ENCODE peak calls at places on chromosomes 11 and 22, in seven cellular contexts. G, D, W, E, Y, L and P are unnamed samples.

GRCh38 chr11:60951909-60952741 is at the start of gene SLC15A3:
- DNase-seq in G (peak), D (peak), W (peak), E (no peak), Y (no peak), L (no peak), P (peak)

GRCh38 chr11:19243143-19243542 is 2.4 kb upstream of the E2F8 start:
- DNase-seq in G (no peak), D (no peak), W (no peak), E (no peak), Y (no peak), L (no peak), P (no peak)

GRCh38 chr11:76206327-76207081 is at the start of gene WNT11:
- DNase-seq in G (no peak), D (peak), W (no peak), E (peak), Y (no peak), L (peak), P (peak)

GRCh38 chr22:32226236-32227119 is 21.6 kb upstream of the RFPL2 start:
- DNase-seq in G (no peak), D (no peak), W (no peak), E (no peak), Y (no peak), L (no peak), P (no peak)

GRCh38 chr22:24208012-24208749 is 26.9 kb downstream of the SUSD2 start:
- DNase-seq in G (peak), D (no peak), W (peak), E (peak), Y (peak), L (peak), P (peak)

GRCh38 chr11:20599424-20600346 is at the start of gene SLC6A5:
- DNase-seq in G (no peak), D (no peak), W (peak), E (peak), Y (no peak), L (peak), P (no peak)

GRCh38 chr22:49203091-49203862 is 624.4 kb downstream of the BRD1 start:
- DNase-seq in G (peak), D (no peak), W (no peak), E (no peak), Y (no peak), L (no peak), P (peak)

GRCh38 chr11:15695096-15695721 is 580.5 kb downstream of the INSC start:
- DNase-seq in G (no peak), D (no peak), W (no peak), E (no peak), Y (no peak), L (no peak), P (no peak)

GRCh38 chr11:8294251-8294935 is 30.7 kb upstream of the LMO1 start:
- DNase-seq in G (no peak), D (no peak), W (no peak), E (no peak), Y (no peak), L (no peak), P (no peak)

GRCh38 chr11:78929092-78929905 is 354.6 kb upstream of the NARS2 start:
- DNase-seq in G (no peak), D (no peak), W (no peak), E (no peak), Y (no peak), L (no peak), P (no peak)

GRCh38 chr22:46635756-46636155 is 15.6 kb downstream of the GRAMD4 start:
- DNase-seq in G (no peak), D (no peak), W (no peak), E (no peak), Y (no peak), L (no peak), P (no peak)

GRCh38 chr22:35752833-35753189 is 35.1 kb downstream of the APOL5 start:
- DNase-seq in G (no peak), D (no peak), W (no peak), E (no peak), Y (no peak), L (no peak), P (no peak)

GRCh38 chr22:38519453-38520250 is 13.5 kb upstream of the DDX17 start:
- DNase-seq in G (no peak), D (no peak), W (no peak), E (no peak), Y (no peak), L (no peak), P (no peak)

GRCh38 chr11:29452131-29452530 is 564.7 kb downstream of the KCNA4 start:
- DNase-seq in G (no peak), D (no peak), W (peak), E (no peak), Y (no peak), L (no peak), P (no peak)

GRCh38 chr11:103920449-103920848 is 116.0 kb upstream of the DDI1 start:
- DNase-seq in G (no peak), D (no peak), W (peak), E (no peak), Y (no peak), L (no peak), P (no peak)

GRCh38 chr11:44303401-44303938 is 6.5 kb downstream of the ALX4 start:
- DNase-seq in G (peak), D (no peak), W (no peak), E (no peak), Y (no peak), L (no peak), P (no peak)

GRCh38 chr11:118806400-118806799 is 15.4 kb upstream of the DDX6 start:
- DNase-seq in G (no peak), D (no peak), W (no peak), E (no peak), Y (no peak), L (no peak), P (no peak)

GRCh38 chr11:67665537-67666302 is 8.7 kb downstream of the ALDH3B2 start:
- DNase-seq in G (no peak), D (peak), W (no peak), E (peak), Y (no peak), L (peak), P (peak)
- TF ChIP-seq CTCF in G (no peak), D (peak), W (no peak), E (peak), Y (peak), L (peak), P (peak)

DNA sequence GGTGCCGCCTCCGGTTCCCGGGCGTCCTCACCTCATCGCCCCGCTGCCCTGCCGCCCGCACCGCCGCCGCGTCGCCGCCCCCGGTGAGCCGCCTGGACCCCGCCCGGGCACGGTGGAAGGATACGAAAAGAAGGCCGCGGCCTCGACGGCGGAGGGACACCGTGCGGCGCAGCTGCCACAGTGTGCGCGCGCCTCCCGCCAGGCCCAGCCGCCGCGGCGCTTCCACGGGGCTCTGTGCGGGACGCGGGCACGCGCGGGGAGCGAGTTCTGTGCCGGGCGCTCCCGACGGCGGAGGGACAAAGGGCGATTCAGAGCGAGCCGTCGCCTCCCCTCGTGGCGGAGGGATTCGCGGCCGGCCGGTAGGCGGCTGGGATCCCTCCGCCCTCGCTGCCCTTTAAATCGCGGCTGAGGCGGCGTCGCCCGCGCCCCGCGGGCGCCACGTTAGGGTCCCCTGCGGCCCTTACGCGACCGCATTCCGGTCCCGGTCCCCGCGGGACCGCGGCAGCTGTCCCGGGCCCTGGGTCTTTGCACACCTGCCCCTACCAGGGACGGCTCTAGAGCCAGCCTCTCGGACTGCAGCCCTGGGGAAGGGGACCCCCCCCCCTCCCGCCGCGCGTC is 568 bp upstream of the KMT5B start:
- DNase-seq in G (peak), D (peak), W (peak), E (peak), Y (peak), L (peak), P (peak)
- H3K27ac ChIP-seq in G (peak), D (peak), W (peak), E (peak), Y (peak), L (peak), P (peak)

GRCh38 chr22:50567721-50568252 is 5.1 kb upstream of the SYCE3 start:
- DNase-seq in G (peak), D (peak), W (no peak), E (no peak), Y (no peak), L (no peak), P (no peak)
- TF ChIP-seq POLR2A in G (no peak), D (no peak), W (no peak), E (no peak), Y (no peak), L (no peak), P (no peak)

DNA sequence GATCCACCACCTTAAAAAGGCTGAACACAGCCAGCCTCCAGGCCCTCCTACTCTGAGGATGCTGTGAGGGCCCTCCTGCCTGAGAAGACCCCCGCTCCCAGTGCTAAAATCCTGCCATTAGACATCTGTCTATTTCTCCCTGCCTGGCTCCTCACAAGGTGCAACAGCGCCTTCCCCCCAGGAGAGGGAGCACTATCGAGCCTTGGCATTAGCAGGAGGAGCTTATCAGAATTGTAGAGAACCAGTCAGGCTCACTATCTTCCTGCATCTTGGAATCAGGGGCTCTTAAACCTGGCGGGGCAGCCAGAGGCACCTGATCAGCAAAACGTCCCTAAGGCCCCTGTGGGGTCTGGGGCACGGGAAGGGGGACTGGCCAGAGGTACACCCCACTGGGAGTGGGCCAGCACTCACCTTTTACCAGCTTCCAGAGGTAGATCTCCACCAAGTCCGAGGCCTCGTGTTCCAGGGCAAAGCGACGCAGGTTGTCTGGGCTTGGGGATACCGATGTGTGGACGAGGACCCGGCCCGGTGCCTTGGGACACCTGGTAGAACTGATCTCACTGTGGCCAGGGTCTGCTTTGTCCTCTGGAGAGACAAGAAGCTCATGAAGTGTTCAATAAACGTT is 28.7 kb downstream of the CHRDL2 start:
- DNase-seq in G (peak), D (peak), W (peak), E (peak), Y (peak), L (peak), P (peak)
- TF ChIP-seq CTCF in G (peak), D (peak), W (peak), E (peak), Y (peak), L (peak), P (no peak)

GRCh38 chr11:12079726-12080556 is 30.4 kb upstream of the MICAL2 start:
- DNase-seq in G (peak), D (peak), W (peak), E (peak), Y (peak), L (peak), P (peak)

GRCh38 chr11:12076840-12077534 is 33.4 kb upstream of the MICAL2 start:
- DNase-seq in G (no peak), D (no peak), W (no peak), E (no peak), Y (no peak), L (peak), P (no peak)

GRCh38 chr11:12075822-12076821 is 34.3 kb upstream of the MICAL2 start:
- DNase-seq in G (peak), D (peak), W (peak), E (no peak), Y (no peak), L (peak), P (no peak)

GRCh38 chr11:12075291-12075690 is 35.1 kb upstream of the MICAL2 start:
- DNase-seq in G (peak), D (no peak), W (no peak), E (no peak), Y (no peak), L (no peak), P (no peak)

DNA sequence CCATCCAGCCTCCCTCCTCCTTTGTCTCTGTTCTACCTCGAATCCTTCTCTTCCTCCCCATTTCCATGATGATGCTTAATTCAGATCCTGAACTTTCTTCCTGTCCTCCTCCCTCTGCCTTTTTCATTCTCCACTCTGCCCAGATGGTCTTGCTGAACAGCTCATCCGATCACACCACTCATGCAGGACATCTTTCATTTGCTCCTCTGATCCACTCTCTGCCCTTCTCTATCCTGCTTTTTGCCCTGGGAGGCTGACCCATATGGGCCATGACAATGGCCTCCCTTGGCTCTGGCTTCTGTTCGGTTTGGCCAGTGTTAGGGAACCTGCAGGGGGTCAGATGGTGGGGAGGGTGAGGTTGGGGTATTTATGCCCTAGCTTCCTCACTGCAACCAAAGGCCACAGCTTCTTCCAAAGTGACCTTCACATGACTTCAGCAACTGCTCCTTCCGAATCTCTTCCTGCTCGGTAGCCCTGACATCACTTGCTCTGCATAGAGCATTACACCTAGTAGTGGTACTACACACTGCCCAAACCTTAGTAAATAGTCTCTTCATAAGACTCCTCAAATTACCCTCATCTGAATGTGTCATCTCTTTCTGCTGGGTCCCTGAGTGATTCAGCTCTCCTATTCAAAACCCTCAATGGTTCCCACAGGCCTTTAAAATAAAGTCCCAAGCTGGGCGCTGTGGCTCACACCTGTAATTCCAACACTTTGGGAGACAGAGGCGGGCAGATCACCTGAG is 32.7 kb upstream of the MICAL2 start:
- DNase-seq in G (no peak), D (no peak), W (peak), E (no peak), Y (no peak), L (no peak), P (no peak)
- H3K27ac ChIP-seq in G (peak), D (peak), W (peak), E (no peak), Y (no peak), L (peak), P (peak)

DNA sequence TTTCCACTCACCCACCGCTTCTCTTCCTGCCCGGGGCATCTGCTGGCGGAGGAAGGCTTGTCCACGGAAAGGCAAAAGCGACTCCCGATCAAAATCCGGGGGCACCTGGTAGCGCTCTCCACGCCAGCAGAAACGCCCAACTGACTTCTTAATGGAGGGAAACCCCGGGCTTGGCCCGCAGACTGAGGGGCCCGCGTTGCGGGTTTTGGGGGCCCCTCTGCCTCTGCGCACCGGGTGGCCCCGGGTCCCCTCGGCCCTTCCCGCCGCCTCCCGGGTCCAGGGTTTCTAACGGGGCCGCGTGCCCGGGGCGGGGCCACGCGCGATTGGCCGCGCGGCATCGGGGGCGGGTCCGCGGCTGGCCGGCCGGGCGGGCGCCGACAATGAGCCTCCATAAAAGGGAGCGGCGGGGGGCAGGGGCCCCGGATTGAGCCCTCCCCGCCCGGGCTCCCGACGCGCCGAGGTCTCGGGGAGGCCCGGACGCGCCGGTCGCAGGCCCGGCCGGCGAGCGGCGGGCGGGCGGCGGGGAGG is at the start of gene SPINDOC:
- DNase-seq in G (peak), D (peak), W (peak), E (peak), Y (no peak), L (peak), P (peak)
- TF ChIP-seq POLR2A in G (no peak), D (no peak), W (peak), E (no peak), Y (peak), L (peak), P (no peak)

DNA sequence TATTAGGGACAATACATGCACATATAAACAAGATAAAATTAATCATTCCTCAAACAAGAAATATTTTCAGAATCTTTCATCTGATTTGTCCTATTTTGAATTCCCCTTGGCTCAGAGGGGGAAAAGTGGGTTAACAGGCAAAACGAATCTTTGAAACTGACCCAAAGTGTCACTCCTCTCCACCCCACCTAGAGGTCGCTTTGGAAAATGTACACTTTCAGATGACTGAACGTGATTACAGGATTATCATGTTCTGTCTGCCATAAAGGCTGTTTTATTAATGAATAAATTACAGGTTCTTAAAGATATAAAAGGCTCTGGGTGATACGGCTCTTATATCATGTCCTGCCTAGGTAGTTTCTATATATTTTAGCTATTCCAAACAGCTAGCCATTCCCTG is 1735.0 kb downstream of the LRRC4C start:
- DNase-seq in G (no peak), D (no peak), W (no peak), E (no peak), Y (no peak), L (no peak), P (no peak)
- TF ChIP-seq CTCF in G (no peak), D (no peak), W (no peak), E (no peak), Y (no peak), L (no peak), P (no peak)

GRCh38 chr11:92393218-92393617 is 168.6 kb downstream of the FAT3 start:
- DNase-seq in G (no peak), D (no peak), W (no peak), E (no peak), Y (no peak), L (no peak), P (no peak)
- H3K27ac ChIP-seq in G (no peak), D (no peak), W (no peak), E (no peak), Y (no peak), L (no peak), P (no peak)

GRCh38 chr11:65425105-65425970 is 2.7 kb downstream of the NEAT1 start:
- DNase-seq in G (peak), D (peak), W (peak), E (peak), Y (peak), L (peak), P (peak)
- TF ChIP-seq POLR2A in G (peak), D (peak), W (peak), E (no peak), Y (no peak), L (no peak), P (no peak)